ENCODE peak calls at places on chromosome 7, in seven cellular contexts. F is prostate gland; A is Ammon's horn; I is non-pigmented ciliary epithelial cell; L is stimulated activated CD4-positive, alpha-beta T cell treated with anti-CD3 and anti-CD28 coated beads, Interleukin-15, amount 100 ng/mL, for 24 hours; K is M059J; E is thoracic aorta. W is an unnamed sample.
A peak's percentile ranks its signal among the peaks of the same experiment; 100 is the strongest.

GRCh38 chr7:5776894-5777645 is 4.4 kb downstream of the RNF216 start:
- DNase-seq in K (peak; percentile 44), E (no peak), F (no peak), A (no peak), L (peak; percentile 10), I (no peak), W (no peak)

GRCh38 chr7:2307690-2308107 is 6.5 kb downstream of the SNX8 start:
- DNase-seq in L (no peak), I (no peak), E (no peak), F (no peak), K (no peak), A (no peak), W (no peak)

GRCh38 chr7:30459591-30460245 is 18.9 kb downstream of the NOD1 start:
- DNase-seq in I (peak; percentile 58), L (no peak), A (no peak), E (no peak), F (no peak), K (peak; percentile 52), W (peak; percentile 59)

GRCh38 chr7:39686261-39686924 is 63.0 kb downstream of the RALA start:
- DNase-seq in I (no peak), A (peak; percentile 37), E (no peak), L (no peak), F (no peak), K (peak; percentile 57), W (no peak)

GRCh38 chr7:7183061-7183832 is 903 bp downstream of the C1GALT1 start:
- DNase-seq in A (no peak), L (peak; percentile 62), K (peak; percentile 51), E (no peak), F (peak; percentile 54), I (no peak), W (no peak)

GRCh38 chr7:102874166-102874829 is 38.5 kb upstream of the LRRC17 start:
- DNase-seq in I (peak; percentile 83), A (no peak), E (no peak), L (peak; percentile 22), F (no peak), K (peak; percentile 96), W (peak; percentile 90)

GRCh38 chr7:149670288-149670687 is 103.1 kb downstream of the ZNF467 start:
- DNase-seq in A (peak; percentile 80), L (no peak), I (no peak), K (peak; percentile 43), F (peak; percentile 53), E (no peak), W (peak; percentile 13)

GRCh38 chr7:26293569-26294308 is 2.1 kb downstream of the SNX10 start:
- DNase-seq in A (no peak), I (no peak), E (no peak), L (peak; percentile 74), K (peak; percentile 25), F (no peak), W (no peak)

GRCh38 chr7:1201916-1202315 is 30.8 kb upstream of the UNCX start:
- DNase-seq in L (no peak), I (no peak), A (no peak), K (no peak), E (no peak), F (no peak), W (no peak)

GRCh38 chr7:36264123-36264916 is 111.3 kb downstream of the EEPD1 start:
- DNase-seq in I (no peak), A (peak; percentile 51), F (no peak), K (no peak), L (no peak), E (no peak), W (no peak)

GRCh38 chr7:2515424-2516193 is 4.0 kb upstream of the LFNG start:
- DNase-seq in F (no peak), E (no peak), I (no peak), K (no peak), L (no peak), A (no peak), W (no peak)

GRCh38 chr7:146591976-146592375 is 475.4 kb downstream of the CNTNAP2 start:
- DNase-seq in L (no peak), K (no peak), E (no peak), F (no peak), I (no peak), A (no peak), W (no peak)

GRCh38 chr7:14836006-14836405 is 66.5 kb downstream of the DGKB start:
- DNase-seq in I (no peak), K (no peak), A (peak; percentile 24), F (no peak), L (no peak), E (no peak), W (no peak)

GRCh38 chr7:70016044-70016770 is 417.9 kb downstream of the AUTS2 start:
- DNase-seq in K (peak; percentile 72), E (no peak), A (no peak), F (no peak), I (peak; percentile 60), L (no peak), W (no peak)

GRCh38 chr7:77525231-77525630 is 11.9 kb upstream of the PTPN12 start:
- DNase-seq in A (no peak), K (no peak), L (no peak), E (no peak), I (no peak), F (no peak), W (no peak)

GRCh38 chr7:78350926-78351325 is 552.4 kb downstream of the PHTF2 start:
- DNase-seq in L (no peak), A (no peak), I (no peak), F (no peak), E (no peak), K (no peak), W (no peak)

GRCh38 chr7:21256310-21256877 is 171.5 kb upstream of the SP4 start:
- DNase-seq in K (peak; percentile 41), L (peak; percentile 11), F (peak; percentile 41), I (peak; percentile 24), A (peak; percentile 64), E (no peak), W (peak; percentile 2)

GRCh38 chr7:142632291-142633134 is 116.8 kb upstream of the PRSS1 start:
- DNase-seq in L (peak; percentile 58), A (peak; percentile 74), F (peak; percentile 44), I (no peak), K (peak; percentile 73), E (no peak), W (no peak)

GRCh38 chr7:45924283-45924682 is 3.2 kb upstream of the IGFBP3 start:
- DNase-seq in F (peak; percentile 28), E (no peak), A (no peak), I (peak; percentile 52), L (no peak), K (peak; percentile 93), W (peak; percentile 89)

GRCh38 chr7:118662266-118662665 is 437.8 kb downstream of the ANKRD7 start:
- DNase-seq in L (no peak), I (no peak), F (no peak), K (no peak), E (no peak), A (no peak), W (no peak)

GRCh38 chr7:28811990-28812389 is 146.1 kb downstream of the TRIL start:
- DNase-seq in K (peak; percentile 17), L (no peak), I (no peak), E (no peak), F (no peak), A (no peak), W (no peak)

GRCh38 chr7:30924624-30925023 is 13.0 kb downstream of the AQP1 start:
- DNase-seq in E (no peak), F (no peak), A (no peak), K (no peak), L (peak; percentile 0), I (no peak), W (no peak)

GRCh38 chr7:4725014-4725951 is 43.2 kb downstream of the FOXK1 start:
- DNase-seq in A (peak; percentile 90), E (peak; percentile 67), L (peak; percentile 64), I (no peak), K (peak; percentile 91), F (peak; percentile 84), W (no peak)

GRCh38 chr7:128743112-128743772 is 4.1 kb downstream of the CALU start:
- DNase-seq in A (no peak), K (no peak), E (no peak), F (no peak), I (no peak), L (no peak), W (peak; percentile 34)

GRCh38 chr7:128003179-128003578 is 28.1 kb downstream of the LRRC4 start:
- DNase-seq in F (no peak), I (no peak), L (no peak), A (no peak), K (no peak), E (no peak), W (no peak)

GRCh38 chr7:148289630-148290029 is 300.9 kb upstream of the C7orf33 start:
- DNase-seq in K (no peak), E (no peak), A (no peak), I (no peak), F (no peak), L (no peak), W (no peak)

GRCh38 chr7:134643131-134643530 is 3.5 kb upstream of the BPGM start:
- DNase-seq in I (no peak), L (no peak), F (no peak), E (no peak), K (peak; percentile 50), A (no peak), W (no peak)

GRCh38 chr7:28960071-28960840 is 2.1 kb upstream of the TRIL start:
- DNase-seq in L (no peak), F (no peak), A (no peak), K (no peak), I (no peak), E (no peak), W (no peak)

GRCh38 chr7:136142583-136142982 is 165.4 kb upstream of the MTPN start:
- DNase-seq in E (no peak), F (no peak), I (no peak), K (no peak), A (no peak), L (no peak), W (no peak)

GRCh38 chr7:129401968-129402860 is 32.0 kb upstream of the STRIP2 start:
- DNase-seq in I (no peak), F (no peak), K (peak; percentile 16), A (no peak), L (peak; percentile 25), E (no peak), W (no peak)

GRCh38 chr7:152909280-152909679 is 149.7 kb downstream of the ACTR3B start:
- DNase-seq in I (no peak), E (no peak), F (no peak), K (no peak), A (no peak), L (no peak), W (no peak)

GRCh38 chr7:44150466-44150832 is 9.3 kb upstream of the MYL7 start:
- DNase-seq in I (no peak), F (no peak), E (no peak), A (no peak), K (no peak), L (no peak), W (no peak)

GRCh38 chr7:146185844-146186243 is 69.2 kb downstream of the CNTNAP2 start:
- DNase-seq in L (no peak), I (no peak), A (no peak), K (no peak), F (no peak), E (no peak), W (no peak)

GRCh38 chr7:38086857-38087256 is 91.2 kb upstream of the STARD3NL start:
- DNase-seq in L (no peak), K (no peak), F (no peak), A (no peak), E (no peak), I (no peak), W (no peak)

GRCh38 chr7:76380623-76380966 is 21.8 kb upstream of the YWHAG start:
- DNase-seq in I (no peak), L (no peak), A (no peak), K (no peak), E (no peak), F (no peak), W (no peak)

GRCh38 chr7:4245866-4246470 is 436.1 kb upstream of the FOXK1 start:
- DNase-seq in L (no peak), K (peak; percentile 60), F (no peak), I (no peak), A (no peak), E (no peak), W (no peak)

GRCh38 chr7:17033245-17033644 is 151.5 kb upstream of the AGR3 start:
- DNase-seq in L (no peak), F (no peak), A (no peak), E (no peak), K (no peak), I (no peak), W (no peak)